ENCODE peak calls at places on chromosome 1, in four cellular contexts. U is cardiac muscle cell; T is adipocyte; O is CD8-positive, alpha-beta memory T cell. M is an unnamed sample.
A peak's percentile ranks its signal among the peaks of the same experiment; 100 is the strongest.

GRCh38 chr1:234924450-234925355 is 203.9 kb downstream of the TOMM20 start:
- DNase-seq in T (no peak), O (no peak), U (no peak), M (no peak)

GRCh38 chr1:2046953-2047748 is 3.1 kb upstream of the PRKCZ start:
- DNase-seq in U (no peak), O (no peak), T (no peak), M (no peak)

GRCh38 chr1:214476958-214477870 is 74.2 kb downstream of the PTPN14 start:
- DNase-seq in T (peak; percentile 56), U (peak; percentile 91), O (no peak), M (no peak)

GRCh38 chr1:153662269-153662668 is 3.8 kb downstream of the SNAPIN start:
- DNase-seq in O (no peak), T (no peak), U (no peak), M (no peak)

GRCh38 chr1:71668059-71668458 is 587.2 kb upstream of the ZRANB2 start:
- DNase-seq in U (no peak), T (no peak), O (no peak), M (no peak)

GRCh38 chr1:37006132-37006868 is 28.0 kb downstream of the GRIK3 start:
- DNase-seq in U (no peak), T (no peak), O (no peak), M (no peak)

GRCh38 chr1:153040950-153041631 is at the start of gene SPRR2D:
- DNase-seq in T (no peak), O (no peak), U (no peak), M (no peak)

GRCh38 chr1:9506901-9507300 is 32.4 kb upstream of the SLC25A33 start:
- DNase-seq in U (no peak), T (no peak), O (no peak), M (no peak)

GRCh38 chr1:150061632-150062101 is 5.9 kb upstream of the VPS45 start:
- DNase-seq in T (peak; percentile 62), O (no peak), U (peak; percentile 87), M (no peak)

GRCh38 chr1:7267493-7267892 is 482.2 kb downstream of the CAMTA1 start:
- DNase-seq in O (no peak), T (no peak), U (no peak), M (no peak)

GRCh38 chr1:151739590-151740355 is 18.5 kb downstream of the RIIAD1 start:
- DNase-seq in O (no peak), U (no peak), T (no peak), M (no peak)

GRCh38 chr1:87853576-87854351 is 525.1 kb downstream of the LMO4 start:
- DNase-seq in U (peak; percentile 71), O (no peak), T (no peak), M (no peak)

GRCh38 chr1:178651742-178652141 is 73.3 kb upstream of the RALGPS2 start:
- DNase-seq in U (peak; percentile 47), O (no peak), T (peak; percentile 15), M (no peak)

GRCh38 chr1:58395355-58395754 is 151.2 kb downstream of the OMA1 start:
- DNase-seq in U (peak; percentile 93), O (no peak), T (peak; percentile 78), M (no peak)

GRCh38 chr1:68819190-68819829 is 322.4 kb upstream of the DEPDC1 start:
- DNase-seq in O (no peak), U (peak; percentile 40), T (peak; percentile 38), M (no peak)

GRCh38 chr1:248822148-248823032 is 3.3 kb downstream of the SH3BP5L start:
- DNase-seq in U (no peak), T (no peak), O (no peak), M (no peak)

GRCh38 chr1:236287757-236288619 is 6.2 kb upstream of the ERO1B start:
- DNase-seq in O (no peak), U (no peak), T (no peak), M (no peak)

GRCh38 chr1:238111521-238111920 is 220.8 kb upstream of the ZP4 start:
- DNase-seq in U (no peak), T (no peak), O (no peak), M (no peak)

DNA sequence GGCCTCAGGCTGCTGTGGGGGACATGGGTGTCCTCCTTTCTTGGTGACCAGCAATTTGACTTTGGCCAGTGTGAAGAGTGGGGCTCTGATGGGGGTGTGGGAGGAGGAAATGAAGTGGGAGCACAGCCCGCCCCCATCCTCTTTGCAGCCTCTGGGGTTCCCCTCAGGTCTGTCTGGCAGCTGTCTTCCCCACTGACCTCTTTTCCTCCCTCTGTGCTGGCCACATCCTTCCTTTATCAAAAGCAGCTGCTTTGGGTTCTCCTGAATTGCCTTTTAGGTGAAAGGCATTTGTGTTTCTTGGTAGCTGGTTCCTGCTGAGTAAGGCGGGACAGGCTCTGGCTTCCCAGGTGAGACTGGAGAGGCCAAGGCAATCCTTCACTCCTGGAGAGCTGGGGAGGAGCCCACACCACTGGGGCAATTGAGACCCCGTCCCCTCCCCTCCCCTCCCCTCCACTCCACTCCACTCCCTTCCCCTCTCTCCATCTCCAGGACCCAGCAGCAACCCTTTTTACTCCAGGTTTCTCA is 24.9 kb downstream of the PCAT6 start:
- DNase-seq in T (peak; percentile 14), O (peak; percentile 5), U (no peak), M (peak; percentile 17)
- H3K4me1 ChIP-seq in T (no peaks in the 10 kb centered on the region), O (peaks cover 23% of the 10 kb centered on the region), U (no peaks in the 10 kb centered on the region), M (peaks cover 27% of the 10 kb centered on the region)

GRCh38 chr1:203084588-203085527 is 954 bp downstream of the MYOG start:
- DNase-seq in U (no peak), O (no peak), T (no peak), M (no peak)

GRCh38 chr1:203083463-203083921 is 2.3 kb downstream of the MYOG start:
- DNase-seq in O (no peak), T (no peak), U (no peak), M (no peak)

GRCh38 chr1:203080456-203080855 is 5.4 kb downstream of the MYOG start:
- DNase-seq in T (no peak), U (no peak), O (no peak), M (no peak)

GRCh38 chr1:203081465-203082355 is 4.1 kb downstream of the MYOG start:
- DNase-seq in U (no peak), T (no peak), O (no peak), M (no peak)

DNA sequence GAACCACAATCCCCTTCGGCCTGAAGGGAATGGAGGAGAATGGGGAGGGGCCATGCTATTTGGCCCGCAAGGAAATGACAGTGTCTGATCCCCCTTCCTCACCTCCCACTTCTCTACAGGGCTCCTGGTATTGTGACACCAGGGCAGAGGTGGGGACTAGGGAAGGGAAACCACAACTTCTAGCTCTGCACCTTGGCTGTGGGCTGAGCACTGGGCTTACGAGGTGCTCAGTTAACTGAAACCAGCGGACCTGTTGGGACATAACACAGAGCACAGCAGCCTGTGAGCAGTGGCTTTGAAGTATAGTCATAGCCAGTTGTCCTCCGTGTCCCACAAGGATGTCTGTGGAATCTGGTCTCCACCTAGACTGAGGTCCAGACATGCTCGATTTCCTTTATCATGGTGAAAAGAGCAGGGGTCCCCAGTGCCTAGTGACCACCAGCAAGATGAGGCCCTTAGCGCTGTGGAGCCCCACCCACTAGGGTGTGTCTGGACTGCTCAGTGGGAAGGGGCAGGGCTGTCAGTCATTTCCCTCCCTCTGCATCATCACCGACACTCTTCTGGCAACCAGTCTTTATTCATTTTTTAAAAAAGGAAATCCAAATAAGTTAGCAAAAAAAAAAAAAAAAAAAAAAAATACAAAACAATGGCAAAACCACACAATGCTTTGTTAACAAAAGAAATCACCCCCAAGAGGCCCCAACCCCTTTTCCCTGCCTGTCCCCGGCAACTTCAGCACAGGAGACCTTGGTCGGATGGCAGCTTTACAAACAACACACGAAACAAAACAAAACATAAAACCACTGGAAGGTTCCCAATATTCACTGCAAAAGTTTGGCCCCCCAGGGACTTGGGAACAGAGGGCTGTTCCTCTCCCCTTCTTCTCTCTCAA is 3.0 kb downstream of the MYOG start:
- DNase-seq in O (no peak), T (no peak), U (no peak), M (no peak)
- H3K4me3 ChIP-seq in O (no peak overlapping the region), T (no peak overlapping the region), U (no peak overlapping the region), M (no peak overlapping the region)

DNA sequence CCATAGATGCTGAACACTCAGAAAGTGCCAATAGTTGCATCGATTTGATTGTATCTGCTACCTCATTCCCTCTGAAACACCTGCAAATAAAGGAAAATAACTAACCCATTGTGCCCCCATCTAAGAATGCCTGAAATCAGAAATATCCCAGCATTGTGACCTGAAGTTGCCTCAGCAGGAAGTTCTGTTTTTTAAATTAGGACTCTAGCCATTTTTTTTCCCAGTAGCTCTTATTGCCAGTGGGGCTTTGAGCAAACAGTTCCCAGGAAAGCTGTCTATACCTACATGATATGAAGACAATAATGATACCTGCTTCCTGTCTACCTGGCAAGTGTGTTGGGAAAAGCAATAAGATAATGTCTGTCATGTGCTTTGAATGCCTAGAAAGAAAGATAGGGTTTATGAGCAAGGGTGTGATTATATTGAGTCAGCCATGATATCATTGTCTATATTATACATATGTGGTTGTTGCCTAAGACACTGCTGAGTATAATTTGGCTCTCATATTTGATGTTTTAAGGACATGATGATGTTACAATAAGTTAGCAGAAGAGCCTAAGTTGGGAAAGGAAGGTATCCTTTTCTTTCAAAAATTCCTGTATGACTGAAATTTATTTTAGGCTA is 99.4 kb upstream of the CDC42BPA start:
- DNase-seq in U (no peak), O (no peak), T (peak; percentile 12), M (no peak)
- H3K27me3 ChIP-seq in U (no peaks in the 10 kb centered on the region), O (no peaks in the 10 kb centered on the region), T (no peaks in the 10 kb centered on the region), M (no peaks in the 10 kb centered on the region)

DNA sequence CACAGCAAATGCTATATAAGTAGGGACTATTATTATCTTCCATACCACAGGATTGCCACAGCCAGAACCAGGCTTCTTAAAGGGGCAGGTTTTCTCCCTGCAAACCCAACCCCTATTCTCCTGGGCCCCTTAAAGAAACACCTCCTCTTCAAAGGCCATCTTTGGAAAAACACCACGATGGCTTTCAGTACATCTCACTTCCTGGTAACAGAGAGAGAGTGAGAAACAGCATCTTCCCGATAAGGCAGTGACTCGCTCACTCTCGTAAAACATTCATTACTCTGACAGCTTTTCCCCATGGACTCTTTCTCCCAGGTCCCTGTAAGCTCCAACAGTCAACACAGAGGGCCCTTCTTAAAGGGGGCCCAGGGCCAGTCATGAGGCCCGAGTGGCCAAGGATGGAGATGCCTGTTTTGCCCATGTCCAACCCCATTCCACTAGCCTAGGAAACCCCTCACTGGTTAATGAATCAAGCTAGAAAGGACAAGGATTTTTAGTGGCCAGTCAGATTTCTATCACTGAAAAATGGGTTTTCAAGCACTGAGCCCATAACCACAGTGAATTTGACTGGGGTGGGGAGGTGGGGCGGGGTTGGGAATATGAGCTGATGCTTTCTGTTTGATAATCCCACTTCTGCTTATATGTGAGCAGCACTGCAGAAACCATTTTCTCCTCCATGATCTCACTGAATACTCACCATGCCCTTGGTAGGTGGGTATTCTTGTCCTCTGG is 3.7 kb upstream of the NAV1 start:
- DNase-seq in T (peak; percentile 52), U (no peak), O (no peak), M (no peak)
- H3K4me1 ChIP-seq in T (peaks cover 77% of the 10 kb centered on the region), U (peaks cover 8% of the 10 kb centered on the region), O (peaks cover 15% of the 10 kb centered on the region), M (peaks cover 21% of the 10 kb centered on the region)

GRCh38 chr1:54929700-54930099 is 42.7 kb upstream of the DHCR24 start:
- DNase-seq in T (no peak), U (no peak), O (no peak), M (no peak)
- H3K4me3 ChIP-seq in T (no peak overlapping the region), U (no peak overlapping the region), O (no peak overlapping the region), M (no peak overlapping the region)

GRCh38 chr1:232252719-232253118 is 377.2 kb downstream of the SIPA1L2 start:
- DNase-seq in U (no peak), O (no peak), T (no peak), M (no peak)
- H3K27me3 ChIP-seq in U (no peaks in the 10 kb centered on the region), O (no peaks in the 10 kb centered on the region), T (no peaks in the 10 kb centered on the region), M (peaks cover 1% of the 10 kb centered on the region)

M was measured in CD4-positive, CD25-positive, alpha-beta regulatory T cell.